ENCODE peak calls at places on chromosomes 7 and 10, in five cellular contexts. One of them, this sample, is unnamed.

GRCh38 chr10:31603245-31604087 is 284.4 kb downstream of the ZEB1 start:
- DNase-seq in HCT116: peak; percentile 90
- DNase-seq in NAMALWA: no peak
- DNase-seq in heart left ventricle: peak; percentile 97
- DNase-seq in NCI-H2171 treated with DMSO at 0.1 percent for 48 hours: peak; percentile 92
- DNase-seq in this sample: peak; percentile 98

GRCh38 chr10:120749032-120749431 is 102.1 kb upstream of the WDR11 start:
- DNase-seq in HCT116: no peak
- DNase-seq in NAMALWA: no peak
- DNase-seq in NCI-H2171 treated with DMSO at 0.1 percent for 48 hours: no peak
- DNase-seq in heart left ventricle: no peak
- DNase-seq in this sample: no peak

GRCh38 chr7:47180268-47180826 is 401.6 kb downstream of the TNS3 start:
- DNase-seq in HCT116: peak; percentile 33
- DNase-seq in NAMALWA: peak; percentile 90
- DNase-seq in NCI-H2171 treated with DMSO at 0.1 percent for 48 hours: peak; percentile 93
- DNase-seq in heart left ventricle: no peak
- DNase-seq in this sample: peak; percentile 57

GRCh38 chr7:130985361-130985760 is 251.4 kb upstream of the KLF14 start:
- DNase-seq in HCT116: no peak
- DNase-seq in heart left ventricle: no peak
- DNase-seq in NAMALWA: no peak
- DNase-seq in NCI-H2171 treated with DMSO at 0.1 percent for 48 hours: no peak
- DNase-seq in this sample: no peak

GRCh38 chr10:13871087-13871486 is 284.3 kb downstream of the PRPF18 start:
- DNase-seq in heart left ventricle: no peak
- DNase-seq in NAMALWA: no peak
- DNase-seq in NCI-H2171 treated with DMSO at 0.1 percent for 48 hours: no peak
- DNase-seq in HCT116: no peak
- DNase-seq in this sample: no peak

GRCh38 chr7:131107343-131108211 is 220.1 kb upstream of the MKLN1 start:
- DNase-seq in NCI-H2171 treated with DMSO at 0.1 percent for 48 hours: peak; percentile 72
- DNase-seq in heart left ventricle: peak; percentile 76
- DNase-seq in NAMALWA: peak; percentile 99
- DNase-seq in HCT116: peak; percentile 44
- DNase-seq in this sample: peak; percentile 79

GRCh38 chr7:25305831-25306230 is 77.5 kb upstream of the NPVF start:
- DNase-seq in NCI-H2171 treated with DMSO at 0.1 percent for 48 hours: no peak
- DNase-seq in NAMALWA: no peak
- DNase-seq in heart left ventricle: no peak
- DNase-seq in HCT116: no peak
- DNase-seq in this sample: no peak

GRCh38 chr10:76763360-76763759 is 874.2 kb downstream of the KCNMA1 start:
- DNase-seq in NCI-H2171 treated with DMSO at 0.1 percent for 48 hours: peak; percentile 55
- DNase-seq in NAMALWA: no peak
- DNase-seq in HCT116: no peak
- DNase-seq in heart left ventricle: no peak
- DNase-seq in this sample: no peak

GRCh38 chr10:6162589-6163356 is 40.0 kb upstream of the PFKFB3 start:
- DNase-seq in NCI-H2171 treated with DMSO at 0.1 percent for 48 hours: no peak
- DNase-seq in NAMALWA: peak; percentile 27
- DNase-seq in heart left ventricle: peak; percentile 32
- DNase-seq in HCT116: no peak
- DNase-seq in this sample: no peak

GRCh38 chr10:110076559-110077318 is 69.0 kb downstream of the ADD3 start:
- DNase-seq in heart left ventricle: peak; percentile 44
- DNase-seq in NCI-H2171 treated with DMSO at 0.1 percent for 48 hours: peak; percentile 5
- DNase-seq in NAMALWA: peak; percentile 72
- DNase-seq in HCT116: peak; percentile 3
- DNase-seq in this sample: peak; percentile 71